ENCODE peak calls at places on chromosomes 13 and 19, in five cellular contexts. One of them, this sample, is unnamed.

GRCh38 chr13:77740931-77741586 is 43.6 kb downstream of the SLAIN1 start:
- DNase-seq in neuronal stem cell: no peak
- DNase-seq in heart left ventricle: no peak
- DNase-seq in substantia nigra: peak
- DNase-seq in CD4-positive, CD25-positive, alpha-beta regulatory T cell: no peak
- DNase-seq in this sample: no peak

GRCh38 chr13:50845211-50845610 is 1.7 kb upstream of the DLEU7 start:
- DNase-seq in substantia nigra: no peak
- DNase-seq in neuronal stem cell: no peak
- DNase-seq in CD4-positive, CD25-positive, alpha-beta regulatory T cell: no peak
- DNase-seq in heart left ventricle: no peak
- DNase-seq in this sample: no peak

GRCh38 chr19:41860419-41861097 is 503 bp downstream of the RPS19 start:
- DNase-seq in neuronal stem cell: no peak
- DNase-seq in CD4-positive, CD25-positive, alpha-beta regulatory T cell: no peak
- DNase-seq in substantia nigra: no peak
- DNase-seq in heart left ventricle: peak
- DNase-seq in this sample: no peak

GRCh38 chr19:55704494-55705245 is 29.6 kb downstream of the EPN1 start:
- DNase-seq in heart left ventricle: no peak
- DNase-seq in substantia nigra: no peak
- DNase-seq in neuronal stem cell: no peak
- DNase-seq in CD4-positive, CD25-positive, alpha-beta regulatory T cell: no peak
- DNase-seq in this sample: no peak

GRCh38 chr19:1893791-1894190 is 8.5 kb upstream of the ABHD17A start:
- DNase-seq in CD4-positive, CD25-positive, alpha-beta regulatory T cell: no peak
- DNase-seq in substantia nigra: no peak
- DNase-seq in neuronal stem cell: no peak
- DNase-seq in heart left ventricle: no peak
- DNase-seq in this sample: no peak

GRCh38 chr19:3365447-3366103 is 808 bp upstream of the NFIC start:
- DNase-seq in substantia nigra: no peak
- DNase-seq in heart left ventricle: peak
- DNase-seq in neuronal stem cell: no peak
- DNase-seq in CD4-positive, CD25-positive, alpha-beta regulatory T cell: no peak
- DNase-seq in this sample: peak

GRCh38 chr13:49933511-49933910 is 2.6 kb downstream of the SPRYD7 start:
- DNase-seq in CD4-positive, CD25-positive, alpha-beta regulatory T cell: no peak
- DNase-seq in neuronal stem cell: no peak
- DNase-seq in heart left ventricle: no peak
- DNase-seq in substantia nigra: no peak
- DNase-seq in this sample: no peak

GRCh38 chr13:93872948-93873347 is 606.5 kb downstream of the DCT start:
- DNase-seq in neuronal stem cell: no peak
- DNase-seq in heart left ventricle: no peak
- DNase-seq in CD4-positive, CD25-positive, alpha-beta regulatory T cell: no peak
- DNase-seq in substantia nigra: no peak
- DNase-seq in this sample: no peak

GRCh38 chr19:3576696-3577443 is 4.1 kb downstream of the HMG20B start:
- DNase-seq in heart left ventricle: peak
- DNase-seq in CD4-positive, CD25-positive, alpha-beta regulatory T cell: no peak
- DNase-seq in substantia nigra: no peak
- DNase-seq in neuronal stem cell: no peak
- DNase-seq in this sample: no peak

GRCh38 chr13:86986448-86986847 is 684.7 kb upstream of the SLITRK5 start:
- DNase-seq in heart left ventricle: no peak
- DNase-seq in neuronal stem cell: peak
- DNase-seq in substantia nigra: no peak
- DNase-seq in CD4-positive, CD25-positive, alpha-beta regulatory T cell: no peak
- DNase-seq in this sample: no peak

GRCh38 chr13:113936166-113936565 is 37.7 kb downstream of the C13orf46 start:
- DNase-seq in substantia nigra: no peak
- DNase-seq in neuronal stem cell: no peak
- DNase-seq in CD4-positive, CD25-positive, alpha-beta regulatory T cell: no peak
- DNase-seq in heart left ventricle: peak
- DNase-seq in this sample: no peak

GRCh38 chr13:113933901-113934300 is 40.0 kb downstream of the C13orf46 start:
- DNase-seq in substantia nigra: no peak
- DNase-seq in CD4-positive, CD25-positive, alpha-beta regulatory T cell: no peak
- DNase-seq in heart left ventricle: peak
- DNase-seq in neuronal stem cell: no peak
- DNase-seq in this sample: no peak

GRCh38 chr13:113935081-113935511 is 38.8 kb downstream of the C13orf46 start:
- DNase-seq in neuronal stem cell: no peak
- DNase-seq in substantia nigra: no peak
- DNase-seq in heart left ventricle: peak
- DNase-seq in CD4-positive, CD25-positive, alpha-beta regulatory T cell: no peak
- DNase-seq in this sample: no peak

GRCh38 chr13:113935523-113935922 is 38.4 kb downstream of the C13orf46 start:
- DNase-seq in substantia nigra: no peak
- DNase-seq in CD4-positive, CD25-positive, alpha-beta regulatory T cell: no peak
- DNase-seq in neuronal stem cell: no peak
- DNase-seq in heart left ventricle: peak
- DNase-seq in this sample: no peak

GRCh38 chr13:113934576-113934975 is 39.3 kb downstream of the C13orf46 start:
- DNase-seq in neuronal stem cell: no peak
- DNase-seq in heart left ventricle: peak
- DNase-seq in CD4-positive, CD25-positive, alpha-beta regulatory T cell: no peak
- DNase-seq in substantia nigra: no peak
- DNase-seq in this sample: no peak
- H3K27ac ChIP-seq in neuronal stem cell: no peak
- H3K27ac ChIP-seq in heart left ventricle: peak
- H3K27ac ChIP-seq in CD4-positive, CD25-positive, alpha-beta regulatory T cell: no peak
- H3K27ac ChIP-seq in substantia nigra: no peak
- H3K27ac ChIP-seq in this sample: peak

DNA sequence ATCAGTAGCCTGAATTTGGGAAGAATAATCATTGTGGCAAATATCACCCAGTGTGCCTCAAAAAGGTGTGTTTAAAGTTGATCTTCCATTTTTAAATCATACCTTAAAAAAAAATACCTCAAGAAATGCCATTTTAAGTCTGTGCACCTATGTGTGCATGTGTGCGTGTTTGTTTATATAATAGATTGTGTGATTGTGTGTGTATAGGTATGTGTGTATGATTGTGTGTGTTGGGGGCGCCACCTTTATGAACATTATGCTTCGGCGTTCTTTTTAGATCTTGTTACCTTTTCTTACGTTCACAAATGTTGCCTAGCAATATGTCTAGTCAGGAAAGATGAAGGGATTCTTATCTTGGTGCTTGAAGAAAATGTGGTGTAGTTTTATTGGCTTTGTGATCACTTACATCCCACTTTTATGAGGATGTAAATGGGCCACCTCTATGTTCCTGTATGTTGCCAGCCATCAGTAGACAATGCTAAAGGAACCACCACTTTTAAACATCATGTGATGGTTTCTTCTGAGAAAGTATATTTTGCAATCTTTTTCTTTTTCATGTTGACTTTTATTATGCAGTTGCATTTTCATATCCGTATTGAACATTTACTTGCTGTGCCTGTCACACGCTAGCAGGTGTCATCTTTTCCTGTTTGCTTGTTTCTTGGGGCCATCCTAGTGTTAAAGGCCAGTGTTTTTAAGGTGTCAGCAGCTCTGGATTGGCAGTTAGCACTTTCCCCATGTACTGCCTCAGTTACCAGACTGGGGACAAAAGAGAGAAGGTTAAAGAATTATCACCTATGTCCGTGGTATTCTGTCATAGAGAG is 2.2 kb upstream of the IRS2 start:
- DNase-seq in CD4-positive, CD25-positive, alpha-beta regulatory T cell: no peak
- DNase-seq in heart left ventricle: no peak
- DNase-seq in neuronal stem cell: no peak
- DNase-seq in substantia nigra: no peak
- DNase-seq in this sample: no peak
- H3K27ac ChIP-seq in CD4-positive, CD25-positive, alpha-beta regulatory T cell: peak
- H3K27ac ChIP-seq in heart left ventricle: peak
- H3K27ac ChIP-seq in neuronal stem cell: no peak
- H3K27ac ChIP-seq in substantia nigra: no peak
- H3K27ac ChIP-seq in this sample: peak

DNA sequence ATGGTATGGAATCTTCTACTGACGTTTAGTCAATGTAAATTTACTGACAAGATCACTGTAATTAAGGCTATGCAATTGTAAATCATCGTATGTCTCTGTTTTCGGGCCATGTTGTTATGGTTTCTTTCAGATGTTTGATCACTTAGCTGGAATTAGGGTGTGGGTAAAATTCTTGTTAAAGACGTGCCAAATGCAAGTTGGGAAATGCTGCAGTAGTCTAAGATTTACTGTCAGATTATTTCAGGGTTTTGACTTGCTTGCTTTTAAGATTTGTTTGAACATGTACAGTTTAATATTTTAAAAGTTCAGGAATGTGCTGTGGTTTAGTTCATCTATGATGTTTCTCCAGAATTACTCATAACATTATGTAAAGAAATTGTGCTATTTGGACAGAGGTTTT is 10.8 kb downstream of the NDFIP2 start:
- DNase-seq in CD4-positive, CD25-positive, alpha-beta regulatory T cell: no peak
- DNase-seq in heart left ventricle: no peak
- DNase-seq in neuronal stem cell: no peak
- DNase-seq in substantia nigra: no peak
- DNase-seq in this sample: no peak
- H3K27ac ChIP-seq in CD4-positive, CD25-positive, alpha-beta regulatory T cell: no peak
- H3K27ac ChIP-seq in heart left ventricle: no peak
- H3K27ac ChIP-seq in neuronal stem cell: no peak
- H3K27ac ChIP-seq in substantia nigra: no peak
- H3K27ac ChIP-seq in this sample: no peak

GRCh38 chr13:64397699-64398098 is 2832.4 kb downstream of the PCDH9 start:
- DNase-seq in CD4-positive, CD25-positive, alpha-beta regulatory T cell: no peak
- DNase-seq in neuronal stem cell: no peak
- DNase-seq in heart left ventricle: no peak
- DNase-seq in substantia nigra: no peak
- DNase-seq in this sample: no peak
- H3K27ac ChIP-seq in CD4-positive, CD25-positive, alpha-beta regulatory T cell: no peak
- H3K27ac ChIP-seq in neuronal stem cell: no peak
- H3K27ac ChIP-seq in heart left ventricle: no peak
- H3K27ac ChIP-seq in substantia nigra: no peak
- H3K27ac ChIP-seq in this sample: no peak

DNA sequence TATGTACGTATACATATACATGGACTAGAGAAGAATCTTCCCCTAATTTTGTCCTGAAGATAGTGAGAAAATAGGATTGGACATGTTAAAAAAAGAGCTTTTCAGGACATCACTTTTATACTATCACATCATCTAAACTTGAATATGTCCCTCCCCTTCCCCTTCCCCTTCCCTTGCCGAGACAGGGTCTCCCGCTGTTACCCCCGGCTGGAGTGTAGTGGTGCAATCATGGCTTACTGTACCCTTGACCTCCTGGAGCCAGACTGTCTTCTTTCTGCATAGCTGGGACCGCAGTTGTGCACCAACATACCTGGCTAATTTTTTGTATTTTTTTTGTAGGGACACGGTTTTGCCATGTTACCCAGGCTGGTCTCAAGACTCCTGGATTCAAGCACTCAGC is 6.6 kb downstream of the HNRNPM start:
- DNase-seq in CD4-positive, CD25-positive, alpha-beta regulatory T cell: no peak
- DNase-seq in substantia nigra: no peak
- DNase-seq in neuronal stem cell: no peak
- DNase-seq in heart left ventricle: no peak
- DNase-seq in this sample: no peak
- H3K27ac ChIP-seq in CD4-positive, CD25-positive, alpha-beta regulatory T cell: no peak
- H3K27ac ChIP-seq in substantia nigra: no peak
- H3K27ac ChIP-seq in neuronal stem cell: peak
- H3K27ac ChIP-seq in heart left ventricle: no peak
- H3K27ac ChIP-seq in this sample: no peak

DNA sequence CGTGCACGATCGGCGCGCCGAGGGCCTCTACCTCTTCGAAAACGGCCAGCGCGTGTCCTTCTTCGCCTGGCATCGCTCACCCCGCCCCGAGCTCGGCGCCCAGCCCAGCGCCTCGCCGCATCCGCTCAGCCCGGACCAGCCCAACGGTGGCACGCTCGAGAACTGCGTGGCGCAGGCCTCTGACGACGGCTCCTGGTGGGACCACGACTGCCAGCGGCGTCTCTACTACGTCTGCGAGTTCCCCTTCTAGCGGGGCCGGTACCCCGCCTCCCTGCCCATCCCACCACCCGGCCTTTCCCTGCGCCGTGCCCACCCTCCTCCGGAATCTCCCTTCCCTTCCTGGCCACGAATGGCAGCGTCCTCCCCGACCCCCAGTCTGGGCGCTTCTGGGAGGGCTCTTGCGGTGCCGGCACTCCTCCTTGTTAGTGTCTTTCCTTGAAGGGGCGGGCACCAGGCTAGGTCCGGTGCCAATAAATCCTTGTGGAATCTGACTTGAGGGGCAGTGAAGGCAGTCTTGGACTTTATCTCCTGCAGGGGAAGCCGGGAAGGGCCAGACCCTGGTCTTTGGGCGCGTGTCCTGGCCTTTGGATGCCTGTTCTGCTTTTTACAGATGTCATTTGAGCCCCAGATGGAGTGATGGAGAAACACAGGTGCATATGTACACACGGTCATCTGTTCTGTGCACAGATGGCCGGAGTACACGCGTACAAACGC is 2.2 kb downstream of the CLEC11A start:
- DNase-seq in neuronal stem cell: no peak
- DNase-seq in substantia nigra: no peak
- DNase-seq in CD4-positive, CD25-positive, alpha-beta regulatory T cell: no peak
- DNase-seq in heart left ventricle: no peak
- DNase-seq in this sample: no peak
- H3K27ac ChIP-seq in neuronal stem cell: peak
- H3K27ac ChIP-seq in substantia nigra: peak
- H3K27ac ChIP-seq in CD4-positive, CD25-positive, alpha-beta regulatory T cell: no peak
- H3K27ac ChIP-seq in heart left ventricle: peak
- H3K27ac ChIP-seq in this sample: peak

GRCh38 chr13:74452881-74453280 is 318.7 kb upstream of the KLF12 start:
- DNase-seq in substantia nigra: no peak
- DNase-seq in heart left ventricle: no peak
- DNase-seq in neuronal stem cell: no peak
- DNase-seq in CD4-positive, CD25-positive, alpha-beta regulatory T cell: no peak
- DNase-seq in this sample: no peak
- H3K27ac ChIP-seq in substantia nigra: no peak
- H3K27ac ChIP-seq in heart left ventricle: no peak
- H3K27ac ChIP-seq in neuronal stem cell: no peak
- H3K27ac ChIP-seq in CD4-positive, CD25-positive, alpha-beta regulatory T cell: no peak
- H3K27ac ChIP-seq in this sample: no peak

DNA sequence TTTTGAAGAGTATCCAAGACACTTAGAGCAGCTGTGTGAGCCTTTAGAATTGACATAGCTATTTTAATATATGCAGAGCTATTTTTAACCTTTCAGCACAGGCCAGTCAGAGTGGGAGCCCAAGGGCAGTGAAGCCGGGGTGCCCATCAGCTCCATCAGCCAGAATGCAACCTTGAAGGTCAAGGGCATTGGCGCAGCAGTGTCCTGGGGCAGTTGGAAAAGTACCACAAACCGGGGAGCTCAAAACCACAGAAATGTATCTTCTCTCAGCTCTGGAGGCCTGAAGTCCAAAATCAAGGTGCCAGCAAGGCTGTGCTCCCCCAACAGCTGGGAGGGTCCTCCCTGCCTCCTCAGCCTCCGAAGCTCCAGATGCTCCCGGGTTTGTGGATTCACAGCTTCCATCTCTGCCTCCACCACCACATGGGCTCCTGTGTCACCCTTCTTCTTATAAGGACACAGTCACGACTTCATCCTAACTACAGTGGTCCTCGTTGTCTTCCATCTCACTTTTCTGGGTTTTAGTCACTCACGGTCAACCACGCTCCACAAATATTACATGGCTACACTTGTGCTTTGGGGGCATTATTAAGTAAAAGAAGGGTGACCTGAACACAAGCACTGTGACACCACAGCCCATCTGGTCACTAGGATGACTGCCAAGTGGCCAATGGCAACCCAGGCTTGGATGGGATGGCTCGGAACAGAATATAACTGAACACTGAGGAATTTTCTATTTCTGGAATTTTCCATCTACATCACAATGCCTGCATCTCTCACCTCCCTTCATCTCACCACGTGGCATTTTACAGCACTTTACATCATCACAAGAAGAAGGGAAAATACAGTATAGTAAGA is 15.9 kb upstream of the GAS6 start:
- DNase-seq in substantia nigra: no peak
- DNase-seq in heart left ventricle: no peak
- DNase-seq in CD4-positive, CD25-positive, alpha-beta regulatory T cell: no peak
- DNase-seq in neuronal stem cell: no peak
- DNase-seq in this sample: no peak
- H3K27ac ChIP-seq in substantia nigra: no peak
- H3K27ac ChIP-seq in heart left ventricle: peak
- H3K27ac ChIP-seq in CD4-positive, CD25-positive, alpha-beta regulatory T cell: no peak
- H3K27ac ChIP-seq in neuronal stem cell: no peak
- H3K27ac ChIP-seq in this sample: peak

This sample was measured in ascending aorta.